ENCODE peak calls at places on chromosomes 12 and 14, in six cellular contexts. One of them, this sample, is unnamed.

GRCh38 chr14:68081489-68081888 is 261.9 kb downstream of the RAD51B start:
- DNase-seq in fibroblast of lung: no peak
- DNase-seq in tibial artery: no peak
- DNase-seq in IMR-90: no peak
- DNase-seq in kidney: no peak
- DNase-seq in upper lobe of right lung: no peak
- DNase-seq in this sample: no peak

GRCh38 chr14:74763803-74764531 is 851 bp downstream of the YLPM1 start:
- DNase-seq in kidney: no peak
- DNase-seq in IMR-90: peak
- DNase-seq in fibroblast of lung: peak
- DNase-seq in upper lobe of right lung: no peak
- DNase-seq in tibial artery: peak
- DNase-seq in this sample: peak

GRCh38 chr12:121858662-121859572 is at the start of gene HPD:
- DNase-seq in fibroblast of lung: peak
- DNase-seq in kidney: peak
- DNase-seq in tibial artery: peak
- DNase-seq in IMR-90: peak
- DNase-seq in upper lobe of right lung: no peak
- DNase-seq in this sample: no peak

GRCh38 chr12:82635263-82635662 is 51.4 kb upstream of the TMTC2 start:
- DNase-seq in fibroblast of lung: no peak
- DNase-seq in IMR-90: no peak
- DNase-seq in tibial artery: no peak
- DNase-seq in kidney: no peak
- DNase-seq in upper lobe of right lung: no peak
- DNase-seq in this sample: no peak

GRCh38 chr12:66242261-66242760 is 53.3 kb downstream of the IRAK3 start:
- DNase-seq in fibroblast of lung: no peak
- DNase-seq in kidney: no peak
- DNase-seq in upper lobe of right lung: no peak
- DNase-seq in IMR-90: no peak
- DNase-seq in tibial artery: no peak
- DNase-seq in this sample: no peak

GRCh38 chr12:129337413-129337812 is 484.1 kb downstream of the GLT1D1 start:
- DNase-seq in kidney: no peak
- DNase-seq in fibroblast of lung: no peak
- DNase-seq in IMR-90: no peak
- DNase-seq in tibial artery: no peak
- DNase-seq in upper lobe of right lung: no peak
- DNase-seq in this sample: no peak

GRCh38 chr12:70823182-70823976 is 97.2 kb downstream of the PTPRR start:
- DNase-seq in tibial artery: no peak
- DNase-seq in upper lobe of right lung: no peak
- DNase-seq in kidney: no peak
- DNase-seq in fibroblast of lung: no peak
- DNase-seq in IMR-90: no peak
- DNase-seq in this sample: peak

GRCh38 chr12:114774181-114774580 is 90.2 kb upstream of the TBX3 start:
- DNase-seq in fibroblast of lung: peak
- DNase-seq in upper lobe of right lung: no peak
- DNase-seq in kidney: no peak
- DNase-seq in IMR-90: peak
- DNase-seq in tibial artery: no peak
- DNase-seq in this sample: no peak

GRCh38 chr12:55074771-55075170 is 51.4 kb upstream of the OR9K2 start:
- DNase-seq in IMR-90: no peak
- DNase-seq in fibroblast of lung: no peak
- DNase-seq in kidney: no peak
- DNase-seq in upper lobe of right lung: no peak
- DNase-seq in tibial artery: no peak
- DNase-seq in this sample: no peak

GRCh38 chr14:100150932-100151587 is 8.4 kb downstream of the DEGS2 start:
- DNase-seq in tibial artery: no peak
- DNase-seq in IMR-90: no peak
- DNase-seq in fibroblast of lung: no peak
- DNase-seq in upper lobe of right lung: no peak
- DNase-seq in kidney: no peak
- DNase-seq in this sample: no peak

GRCh38 chr12:60415361-60415760 is 819.5 kb downstream of the SLC16A7 start:
- DNase-seq in fibroblast of lung: peak
- DNase-seq in IMR-90: peak
- DNase-seq in upper lobe of right lung: no peak
- DNase-seq in tibial artery: no peak
- DNase-seq in kidney: no peak
- DNase-seq in this sample: no peak

GRCh38 chr12:96223411-96224218 is 29.4 kb downstream of the ELK3 start:
- DNase-seq in IMR-90: no peak
- DNase-seq in tibial artery: no peak
- DNase-seq in fibroblast of lung: no peak
- DNase-seq in kidney: no peak
- DNase-seq in upper lobe of right lung: no peak
- DNase-seq in this sample: no peak

GRCh38 chr12:84585996-84586395 is 326.6 kb downstream of the SLC6A15 start:
- DNase-seq in upper lobe of right lung: no peak
- DNase-seq in IMR-90: peak
- DNase-seq in kidney: no peak
- DNase-seq in fibroblast of lung: peak
- DNase-seq in tibial artery: no peak
- DNase-seq in this sample: no peak

GRCh38 chr14:34302654-34303053 is 159.4 kb downstream of the SPTSSA start:
- DNase-seq in IMR-90: no peak
- DNase-seq in upper lobe of right lung: no peak
- DNase-seq in tibial artery: no peak
- DNase-seq in fibroblast of lung: peak
- DNase-seq in kidney: no peak
- DNase-seq in this sample: no peak

GRCh38 chr12:106046947-106047346 is 91.8 kb downstream of the NUAK1 start:
- DNase-seq in kidney: no peak
- DNase-seq in tibial artery: no peak
- DNase-seq in IMR-90: no peak
- DNase-seq in fibroblast of lung: no peak
- DNase-seq in upper lobe of right lung: no peak
- DNase-seq in this sample: no peak

GRCh38 chr12:14597480-14597879 is 29.8 kb upstream of the PLBD1 start:
- DNase-seq in tibial artery: no peak
- DNase-seq in fibroblast of lung: no peak
- DNase-seq in kidney: no peak
- DNase-seq in IMR-90: no peak
- DNase-seq in upper lobe of right lung: no peak
- DNase-seq in this sample: no peak

GRCh38 chr14:65222434-65222833 is 120.1 kb upstream of the MAX start:
- DNase-seq in tibial artery: no peak
- DNase-seq in upper lobe of right lung: peak
- DNase-seq in fibroblast of lung: peak
- DNase-seq in IMR-90: peak
- DNase-seq in kidney: no peak
- DNase-seq in this sample: peak

GRCh38 chr14:22469541-22470303 is 119.3 kb downstream of the DAD1 start:
- DNase-seq in tibial artery: no peak
- DNase-seq in IMR-90: no peak
- DNase-seq in upper lobe of right lung: no peak
- DNase-seq in fibroblast of lung: no peak
- DNase-seq in kidney: no peak
- DNase-seq in this sample: peak
- H3K27ac ChIP-seq in tibial artery: no peak
- H3K27ac ChIP-seq in IMR-90: no peak
- H3K27ac ChIP-seq in upper lobe of right lung: no peak
- H3K27ac ChIP-seq in fibroblast of lung: no peak
- H3K27ac ChIP-seq in kidney: no peak
- H3K27ac ChIP-seq in this sample: peak

GRCh38 chr14:96674121-96674520 is 123.1 kb upstream of the VRK1 start:
- DNase-seq in kidney: no peak
- DNase-seq in upper lobe of right lung: no peak
- DNase-seq in tibial artery: no peak
- DNase-seq in fibroblast of lung: no peak
- DNase-seq in IMR-90: no peak
- DNase-seq in this sample: no peak
- H3K4me3 ChIP-seq in kidney: no peak
- H3K4me3 ChIP-seq in upper lobe of right lung: no peak
- H3K4me3 ChIP-seq in tibial artery: no peak
- H3K4me3 ChIP-seq in fibroblast of lung: no peak
- H3K4me3 ChIP-seq in IMR-90: no peak
- H3K4me3 ChIP-seq in this sample: no peak

GRCh38 chr12:7884687-7885086 is 12.0 kb upstream of the SLC2A14 start:
- DNase-seq in fibroblast of lung: no peak
- DNase-seq in tibial artery: no peak
- DNase-seq in IMR-90: no peak
- DNase-seq in kidney: no peak
- DNase-seq in upper lobe of right lung: no peak
- DNase-seq in this sample: no peak
- H3K27ac ChIP-seq in fibroblast of lung: no peak
- H3K27ac ChIP-seq in tibial artery: no peak
- H3K27ac ChIP-seq in IMR-90: no peak
- H3K27ac ChIP-seq in kidney: no peak
- H3K27ac ChIP-seq in upper lobe of right lung: no peak
- H3K27ac ChIP-seq in this sample: no peak

DNA sequence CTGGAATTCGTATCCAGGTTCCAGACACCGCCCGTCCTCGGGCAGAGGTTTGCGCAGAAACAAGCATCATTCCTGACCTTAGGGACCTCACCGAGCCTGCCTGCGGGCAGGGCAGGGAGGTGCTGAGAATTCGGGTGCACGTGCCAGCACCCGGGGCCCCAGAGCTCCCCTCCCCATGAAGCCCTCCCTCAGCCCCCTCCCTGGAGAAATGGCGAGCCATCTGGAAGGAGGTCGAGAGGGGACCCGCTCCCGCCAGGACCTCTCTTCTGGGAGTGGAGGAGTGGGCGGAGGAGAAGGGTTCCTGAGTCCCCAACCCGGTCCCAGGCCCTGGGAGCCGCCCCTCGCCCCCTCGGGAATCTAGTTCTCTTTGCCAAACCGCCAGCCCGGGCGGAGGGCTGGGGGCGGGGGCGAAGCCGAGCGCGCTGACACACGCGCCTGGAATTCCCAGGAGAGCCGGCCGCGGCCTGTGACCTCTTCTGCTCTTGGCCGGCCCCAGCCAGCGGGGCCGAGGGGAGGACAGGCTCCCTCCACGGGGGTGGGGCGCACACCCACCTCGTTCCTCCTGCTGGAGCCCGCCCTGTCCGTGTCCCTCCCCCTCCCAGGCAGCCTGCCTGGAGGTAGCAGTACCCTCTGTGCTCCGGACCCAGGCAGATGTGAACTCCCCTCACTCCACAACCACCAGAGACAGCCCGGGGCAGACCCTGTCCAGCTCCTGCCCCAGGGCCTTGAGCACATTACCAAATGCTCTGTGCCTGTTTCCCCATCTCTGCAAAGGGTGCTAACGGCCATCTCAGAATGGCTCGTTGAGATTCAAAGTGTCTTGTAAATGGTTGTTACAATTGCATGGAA is 23.0 kb upstream of the GPR132 start:
- DNase-seq in tibial artery: no peak
- DNase-seq in IMR-90: peak
- DNase-seq in fibroblast of lung: peak
- DNase-seq in kidney: peak
- DNase-seq in upper lobe of right lung: peak
- DNase-seq in this sample: no peak
- H3K4me3 ChIP-seq in tibial artery: peak
- H3K4me3 ChIP-seq in IMR-90: peak
- H3K4me3 ChIP-seq in fibroblast of lung: peak
- H3K4me3 ChIP-seq in kidney: no peak
- H3K4me3 ChIP-seq in upper lobe of right lung: peak
- H3K4me3 ChIP-seq in this sample: peak

GRCh38 chr12:124842073-124842749 is 21.5 kb downstream of the SCARB1 start:
- DNase-seq in kidney: no peak
- DNase-seq in tibial artery: no peak
- DNase-seq in upper lobe of right lung: no peak
- DNase-seq in fibroblast of lung: no peak
- DNase-seq in IMR-90: no peak
- DNase-seq in this sample: no peak
- H3K27ac ChIP-seq in kidney: no peak
- H3K27ac ChIP-seq in tibial artery: no peak
- H3K27ac ChIP-seq in upper lobe of right lung: peak
- H3K27ac ChIP-seq in fibroblast of lung: no peak
- H3K27ac ChIP-seq in IMR-90: no peak
- H3K27ac ChIP-seq in this sample: peak